ENCODE peak calls at places on chromosomes 1 and 21, in five cellular contexts. C is uterus; H is AG10803; G is CD8-positive, alpha-beta T cell; X is upper lobe of left lung. V is an unnamed sample.

GRCh38 chr1:19424651-19425570 is 60.4 kb downstream of the CAPZB start:
- DNase-seq in H (no peak), X (no peak), C (no peak), G (no peak), V (peak)

GRCh38 chr1:56644941-56645662 is at the start of gene PRKAA2:
- DNase-seq in H (peak), X (peak), G (no peak), C (peak), V (peak)

GRCh38 chr1:225815526-225816178 is 5.7 kb downstream of the EPHX1 start:
- DNase-seq in C (no peak), G (no peak), X (no peak), H (no peak), V (no peak)

GRCh38 chr1:9129391-9130041 is 614 bp upstream of the GPR157 start:
- DNase-seq in G (peak), X (peak), C (peak), H (peak), V (peak)

GRCh38 chr1:86971778-86972177 is 57.3 kb downstream of the HS2ST1 start:
- DNase-seq in X (no peak), C (no peak), H (no peak), G (no peak), V (no peak)

GRCh38 chr1:113912594-113913311 is 7.6 kb downstream of the DCLRE1B start:
- DNase-seq in H (peak), C (peak), X (no peak), G (no peak), V (peak)

GRCh38 chr1:157948547-157949152 is 44.8 kb upstream of the KIRREL1 start:
- DNase-seq in C (no peak), G (no peak), H (peak), X (no peak), V (peak)

GRCh38 chr1:220451541-220451940 is 76.4 kb upstream of the MARK1 start:
- DNase-seq in G (no peak), C (no peak), H (no peak), X (no peak), V (no peak)

GRCh38 chr1:103416681-103417318 is 108.7 kb upstream of the RNPC3 start:
- DNase-seq in C (no peak), G (no peak), X (no peak), H (peak), V (peak)

GRCh38 chr1:156258859-156259258 is 11.0 kb upstream of the PAQR6 start:
- DNase-seq in C (no peak), G (no peak), H (no peak), X (no peak), V (no peak)

GRCh38 chr1:170265234-170265633 is 119.5 kb downstream of the NTMT2 start:
- DNase-seq in X (no peak), G (no peak), H (no peak), C (no peak), V (no peak)

GRCh38 chr21:42617476-42617875 is 35.9 kb upstream of the PDE9A start:
- DNase-seq in H (no peak), X (no peak), G (no peak), C (peak), V (no peak)

GRCh38 chr1:60857851-60858250 is 224.5 kb upstream of the NFIA start:
- DNase-seq in H (no peak), C (no peak), G (no peak), X (no peak), V (no peak)

GRCh38 chr1:27646676-27647075 is 11.7 kb upstream of the FGR start:
- DNase-seq in C (no peak), G (no peak), X (peak), H (no peak), V (no peak)

GRCh38 chr1:235030919-235031596 is 97.6 kb downstream of the TOMM20 start:
- DNase-seq in C (no peak), G (no peak), H (no peak), X (no peak), V (no peak)

GRCh38 chr21:30268608-30269197 is 14.0 kb downstream of the KRTAP24-1 start:
- DNase-seq in X (no peak), H (no peak), G (no peak), C (no peak), V (no peak)

GRCh38 chr1:184890539-184890973 is 83.8 kb downstream of the NIBAN1 start:
- DNase-seq in C (no peak), G (peak), X (no peak), H (peak), V (no peak)

GRCh38 chr1:156876281-156876680 is 15.6 kb downstream of the NTRK1 start:
- DNase-seq in G (no peak), C (no peak), H (no peak), X (peak), V (no peak)

GRCh38 chr1:246689409-246689997 is 34.7 kb upstream of the SCCPDH start:
- DNase-seq in G (peak), X (peak), H (peak), C (peak), V (peak)

GRCh38 chr1:41358152-41358937 is 2.9 kb upstream of the FOXO6 start:
- DNase-seq in H (no peak), X (no peak), C (peak), G (no peak), V (no peak)

GRCh38 chr1:156638189-156638588 is 3.7 kb upstream of the BCAN start:
- DNase-seq in G (no peak), C (no peak), H (no peak), X (no peak), V (no peak)

GRCh38 chr1:145997156-145998023 is 1.0 kb upstream of the TXNIP start:
- DNase-seq in X (peak), C (peak), G (peak), H (no peak), V (no peak)
- H3K4me3 ChIP-seq in X (peak), C (peak), G (peak), H (peak), V (peak)

GRCh38 chr1:31796707-31797106 is 19.1 kb downstream of the SPOCD1 start:
- DNase-seq in C (no peak), H (no peak), X (no peak), G (no peak), V (no peak)

GRCh38 chr1:31795096-31795675 is 20.6 kb downstream of the SPOCD1 start:
- DNase-seq in H (no peak), X (no peak), G (no peak), C (no peak), V (no peak)

GRCh38 chr1:31797216-31797615 is 18.6 kb downstream of the SPOCD1 start:
- DNase-seq in H (no peak), X (no peak), G (no peak), C (no peak), V (no peak)

GRCh38 chr1:31798086-31798432 is 17.8 kb downstream of the SPOCD1 start:
- DNase-seq in C (no peak), X (no peak), H (no peak), G (no peak), V (no peak)

DNA sequence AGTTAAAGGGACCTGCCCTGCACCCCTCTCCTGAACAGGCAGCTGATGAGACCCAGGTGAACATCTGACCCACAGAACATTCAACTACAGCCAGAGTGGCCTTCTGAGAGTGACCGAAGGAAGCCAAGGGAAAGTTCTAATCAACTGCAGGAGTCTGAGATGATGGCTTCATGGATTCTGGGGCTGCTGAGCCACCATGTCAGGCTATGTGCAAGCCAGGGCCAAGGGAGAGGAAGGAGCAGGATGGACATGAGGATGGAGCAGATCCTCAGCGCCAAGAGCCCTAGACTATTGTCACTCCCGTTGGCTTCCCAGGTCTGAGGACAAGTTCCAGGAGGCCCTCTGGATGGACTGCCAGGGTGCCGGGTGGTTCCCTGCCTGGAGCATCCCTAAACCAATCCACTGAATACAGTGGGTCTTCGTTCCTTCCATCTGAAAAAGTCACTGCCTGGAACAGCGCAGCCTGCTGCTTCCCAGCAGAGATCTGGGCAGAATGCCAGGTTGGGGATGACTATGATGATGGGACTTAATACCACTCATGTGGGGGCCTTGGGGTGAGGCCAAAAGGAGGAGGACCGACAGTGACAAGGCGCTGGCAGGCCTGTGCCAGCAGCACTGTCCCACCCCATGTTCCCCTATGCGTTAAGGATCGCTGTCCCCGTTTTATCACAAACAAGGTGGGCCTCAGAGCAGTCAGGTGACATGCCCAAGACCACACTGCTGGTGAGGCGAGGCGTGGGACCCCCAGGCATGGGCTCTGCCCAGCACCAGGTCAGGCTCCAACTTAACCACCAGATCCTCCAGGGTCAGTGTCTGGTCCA is 19.8 kb downstream of the SPOCD1 start:
- DNase-seq in X (no peak), H (peak), G (no peak), C (no peak), V (peak)
- TF ChIP-seq CTCF in X (no peak), H (peak), G (no peak), C (no peak), V (no peak)

DNA sequence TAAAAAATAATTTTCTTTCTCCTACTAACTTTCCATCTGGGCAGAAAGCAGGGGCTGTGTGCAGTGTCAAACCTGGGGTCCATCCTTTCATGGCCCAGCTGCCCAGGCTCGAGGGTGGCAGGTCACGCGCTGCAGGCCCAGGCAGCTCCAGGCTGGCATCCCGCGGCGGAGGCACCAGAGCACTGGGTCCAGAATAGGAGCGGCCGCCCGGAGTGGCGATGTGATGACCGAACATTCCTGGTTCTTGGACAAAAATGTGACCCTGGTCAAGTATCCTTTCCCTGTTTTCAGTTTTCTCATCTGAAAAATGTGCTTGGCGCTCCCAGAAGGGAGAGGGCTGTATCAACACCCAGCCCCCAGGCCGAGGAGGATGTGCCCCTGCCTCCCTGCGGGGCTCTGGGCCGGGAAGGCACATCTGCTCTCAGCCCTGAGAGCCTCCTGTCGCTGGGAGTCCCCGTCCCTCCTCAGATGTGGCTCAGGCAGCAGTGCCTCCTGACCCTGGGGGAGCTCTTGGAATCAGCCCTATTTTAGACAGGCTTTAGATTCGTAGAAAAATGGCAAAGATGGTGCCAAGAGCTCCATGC is 29.3 kb downstream of the SLX9 start:
- DNase-seq in G (no peak), X (peak), H (no peak), C (no peak), V (no peak)
- H3K4me3 ChIP-seq in G (no peak), X (no peak), H (no peak), C (no peak), V (no peak)

DNA sequence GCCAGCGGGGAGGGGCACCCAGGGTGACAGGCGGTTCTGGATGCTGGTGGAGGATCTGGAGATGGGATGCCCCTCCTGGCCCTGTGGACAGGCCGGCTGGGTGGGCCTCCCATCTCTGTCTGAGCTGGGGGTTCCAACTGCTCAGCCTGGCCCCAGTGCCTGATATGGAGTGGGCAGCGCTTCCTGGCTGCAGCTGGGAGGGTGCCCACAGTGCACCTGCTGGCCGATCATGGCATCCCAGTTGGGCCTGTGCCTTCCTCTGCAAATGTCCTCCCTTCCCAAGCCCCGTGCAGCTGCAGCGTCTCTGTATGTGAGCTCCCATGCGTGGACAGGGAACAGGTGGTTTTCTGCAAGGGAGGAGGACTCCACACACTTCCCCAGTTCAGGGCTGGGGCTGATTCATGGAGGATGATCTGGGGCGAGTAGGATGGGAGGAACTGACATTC is 2.1 kb downstream of the PFKL start:
- DNase-seq in C (no peak), G (no peak), H (no peak), X (peak), V (no peak)
- TF ChIP-seq CTCF in C (no peak), G (no peak), H (no peak), X (no peak), V (no peak)

GRCh38 chr21:43975469-43976098 is 36.5 kb upstream of the TRAPPC10 start:
- DNase-seq in G (peak), X (peak), C (peak), H (peak), V (peak)
- H3K4me3 ChIP-seq in G (no peak), X (no peak), C (no peak), H (no peak), V (no peak)

DNA sequence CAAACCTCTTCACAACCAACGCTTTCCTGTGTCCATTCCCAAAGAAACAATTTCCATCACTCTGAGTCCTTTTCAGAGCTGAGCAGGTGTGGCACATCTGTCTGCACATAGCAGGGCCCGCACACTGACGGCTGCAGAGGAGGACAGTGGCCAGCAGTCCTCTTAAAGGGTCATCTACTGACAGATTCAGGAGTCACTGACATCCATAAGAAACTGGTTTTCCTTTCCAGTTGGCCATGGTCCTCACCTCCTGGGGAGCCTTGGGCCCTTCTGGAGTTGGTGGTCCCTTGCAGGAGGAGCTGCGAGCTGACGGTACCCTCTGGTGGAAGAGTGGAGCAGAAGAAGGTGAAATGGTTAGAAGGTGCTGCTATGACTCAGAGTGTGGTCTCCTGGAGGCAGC is 278.4 kb upstream of the C1orf174 start:
- DNase-seq in G (no peak), C (no peak), H (no peak), X (no peak), V (no peak)
- TF ChIP-seq CTCF in G (no peak), C (no peak), H (no peak), X (no peak), V (no peak)